ENCODE peak calls at places on chromosomes 2 and 18, in nine cellular contexts. K, Z, G, H, P, A, U, Q and S are unnamed samples.

GRCh38 chr2:105325389-105325963 is 4.1 kb downstream of the TGFBRAP1 start:
- DNase-seq in K (no peak), Z (no peak), G (peak), H (no peak), P (no peak), A (peak), U (no peak), Q (no peak), S (no peak)

GRCh38 chr18:29644276-29644675 is 1398.3 kb downstream of the DSC3 start:
- DNase-seq in K (no peak), Z (no peak), G (peak), H (no peak), P (no peak), A (peak), U (no peak), Q (no peak), S (no peak)

GRCh38 chr2:107108556-107108955 is 222.6 kb upstream of the ST6GAL2 start:
- DNase-seq in K (no peak), Z (no peak), G (peak), H (no peak), P (no peak), A (no peak), U (no peak), Q (no peak), S (no peak)

GRCh38 chr2:26583381-26583911 is 57.7 kb downstream of the CIB4 start:
- DNase-seq in K (no peak), Z (no peak), G (no peak), H (no peak), P (no peak), A (no peak), U (no peak), Q (no peak), S (no peak)

GRCh38 chr2:54455584-54456525 is at the start of gene SPTBN1:
- DNase-seq in K (peak), Z (peak), G (peak), H (peak), P (no peak), A (peak), U (peak), Q (peak), S (no peak)

GRCh38 chr18:53906681-53907080 is 317.8 kb downstream of the MBD2 start:
- DNase-seq in K (no peak), Z (no peak), G (peak), H (no peak), P (no peak), A (no peak), U (no peak), Q (no peak), S (no peak)

GRCh38 chr2:100416939-100417744 is at the start of gene CHST10:
- DNase-seq in K (peak), Z (peak), G (peak), H (peak), P (peak), A (peak), U (peak), Q (no peak), S (no peak)

GRCh38 chr2:179305125-179305524 is 40.5 kb upstream of the SESTD1 start:
- DNase-seq in K (no peak), Z (no peak), G (no peak), H (no peak), P (no peak), A (no peak), U (no peak), Q (no peak), S (no peak)

GRCh38 chr2:152648336-152648735 is 68.9 kb downstream of the PRPF40A start:
- DNase-seq in K (no peak), Z (no peak), G (peak), H (no peak), P (no peak), A (peak), U (no peak), Q (no peak), S (no peak)

GRCh38 chr18:28995319-28995718 is 818.4 kb upstream of the CDH2 start:
- DNase-seq in K (no peak), Z (no peak), G (no peak), H (no peak), P (no peak), A (peak), U (no peak), Q (no peak), S (no peak)

GRCh38 chr2:120199837-120200499 is 23.2 kb downstream of the TMEM185B start:
- DNase-seq in K (no peak), Z (no peak), G (no peak), H (no peak), P (no peak), A (no peak), U (no peak), Q (no peak), S (no peak)

GRCh38 chr2:8203354-8203753 is 478.5 kb upstream of the ID2 start:
- DNase-seq in K (no peak), Z (no peak), G (no peak), H (no peak), P (no peak), A (no peak), U (no peak), Q (no peak), S (no peak)

GRCh38 chr2:134527398-134527797 is 191.4 kb downstream of the TMEM163 start:
- DNase-seq in K (no peak), Z (no peak), G (no peak), H (no peak), P (no peak), A (no peak), U (no peak), Q (no peak), S (no peak)

GRCh38 chr2:3637692-3638455 is 20.1 kb upstream of the ALLC start:
- DNase-seq in K (no peak), Z (no peak), G (no peak), H (no peak), P (no peak), A (no peak), U (no peak), Q (no peak), S (no peak)

GRCh38 chr2:191128172-191128910 is 22.5 kb downstream of the STAT4 start:
- DNase-seq in K (no peak), Z (no peak), G (no peak), H (no peak), P (no peak), A (no peak), U (no peak), Q (no peak), S (no peak)

GRCh38 chr2:174259981-174260380 is 11.6 kb upstream of the OLA1 start:
- DNase-seq in K (no peak), Z (no peak), G (peak), H (no peak), P (no peak), A (peak), U (no peak), Q (no peak), S (no peak)

GRCh38 chr2:170770008-170770303 is 222 bp upstream of the ERICH2 start:
- DNase-seq in K (no peak), Z (no peak), G (no peak), H (peak), P (no peak), A (no peak), U (no peak), Q (no peak), S (no peak)

GRCh38 chr2:237223208-237223861 is 137.6 kb downstream of the COPS8 start:
- DNase-seq in K (no peak), Z (no peak), G (peak), H (no peak), P (no peak), A (peak), U (no peak), Q (no peak), S (no peak)

GRCh38 chr2:153163055-153163454 is 315.5 kb downstream of the RPRM start:
- DNase-seq in K (no peak), Z (peak), G (peak), H (peak), P (no peak), A (no peak), U (no peak), Q (peak), S (no peak)

GRCh38 chr2:128369126-128369555 is 50.5 kb upstream of the HS6ST1 start:
- DNase-seq in K (no peak), Z (peak), G (peak), H (no peak), P (no peak), A (peak), U (no peak), Q (no peak), S (no peak)

GRCh38 chr2:18976112-18976961 is 382.1 kb downstream of the OSR1 start:
- DNase-seq in K (no peak), Z (no peak), G (peak), H (no peak), P (no peak), A (peak), U (no peak), Q (no peak), S (no peak)

GRCh38 chr2:168529900-168530561 is 74.0 kb downstream of the CERS6 start:
- DNase-seq in K (no peak), Z (no peak), G (peak), H (no peak), P (no peak), A (no peak), U (no peak), Q (no peak), S (no peak)

GRCh38 chr18:9825571-9826073 is 60.2 kb upstream of the TXNDC2 start:
- DNase-seq in K (no peak), Z (peak), G (peak), H (no peak), P (no peak), A (peak), U (no peak), Q (no peak), S (no peak)

GRCh38 chr2:24682357-24682756 is 110.8 kb downstream of the PTRHD1 start:
- DNase-seq in K (no peak), Z (no peak), G (no peak), H (no peak), P (no peak), A (peak), U (no peak), Q (no peak), S (no peak)

GRCh38 chr2:219645631-219646527 is 18.4 kb downstream of the SLC4A3 start:
- DNase-seq in K (no peak), Z (no peak), G (peak), H (no peak), P (no peak), A (peak), U (no peak), Q (no peak), S (no peak)

GRCh38 chr2:64627860-64628841 is 25.6 kb downstream of the SERTAD2 start:
- DNase-seq in K (no peak), Z (no peak), G (no peak), H (no peak), P (no peak), A (no peak), U (no peak), Q (no peak), S (no peak)

GRCh38 chr2:239008004-239008403 is 160.1 kb downstream of the TWIST2 start:
- DNase-seq in K (no peak), Z (no peak), G (no peak), H (no peak), P (no peak), A (no peak), U (no peak), Q (no peak), S (no peak)

GRCh38 chr2:233051241-233052149 is 8.6 kb upstream of the INPP5D start:
- DNase-seq in K (no peak), Z (no peak), G (peak), H (no peak), P (no peak), A (peak), U (no peak), Q (no peak), S (no peak)

GRCh38 chr18:79283341-79283879 is 112.3 kb upstream of the NFATC1 start:
- DNase-seq in K (no peak), Z (no peak), G (no peak), H (peak), P (no peak), A (no peak), U (no peak), Q (no peak), S (no peak)

GRCh38 chr2:174248187-174248997 is at the start of gene OLA1:
- DNase-seq in K (peak), Z (peak), G (peak), H (peak), P (peak), A (peak), U (peak), Q (peak), S (peak)

GRCh38 chr2:186201371-186201770 is 284.7 kb upstream of the ZC3H15 start:
- DNase-seq in K (no peak), Z (no peak), G (no peak), H (no peak), P (no peak), A (no peak), U (no peak), Q (no peak), S (no peak)

GRCh38 chr18:8661754-8662573 is 43.4 kb upstream of the MTCL1 start:
- DNase-seq in K (no peak), Z (no peak), G (peak), H (peak), P (no peak), A (peak), U (no peak), Q (no peak), S (no peak)

GRCh38 chr2:20362701-20363435 is 12.2 kb upstream of the PUM2 start:
- DNase-seq in K (no peak), Z (no peak), G (no peak), H (no peak), P (no peak), A (no peak), U (no peak), Q (no peak), S (no peak)

GRCh38 chr2:120348134-120349103 is 2.5 kb downstream of the INHBB start:
- DNase-seq in K (no peak), Z (peak), G (no peak), H (peak), P (no peak), A (peak), U (no peak), Q (no peak), S (no peak)

GRCh38 chr2:13113016-13113415 is 396.3 kb downstream of the TRIB2 start:
- DNase-seq in K (no peak), Z (no peak), G (no peak), H (no peak), P (no peak), A (no peak), U (no peak), Q (no peak), S (no peak)

GRCh38 chr18:9570255-9570654 is 44.1 kb downstream of the PPP4R1 start:
- DNase-seq in K (no peak), Z (no peak), G (no peak), H (no peak), P (no peak), A (no peak), U (no peak), Q (no peak), S (no peak)

GRCh38 chr18:8686556-8686955 is 18.8 kb upstream of the MTCL1 start:
- DNase-seq in K (no peak), Z (no peak), G (no peak), H (no peak), P (no peak), A (no peak), U (no peak), Q (no peak), S (no peak)

GRCh38 chr2:224008702-224009261 is 30.3 kb downstream of the SERPINE2 start:
- DNase-seq in K (no peak), Z (no peak), G (peak), H (no peak), P (no peak), A (no peak), U (no peak), Q (no peak), S (no peak)

GRCh38 chr18:55706893-55707292 is 118.9 kb upstream of the TCF4 start:
- DNase-seq in K (no peak), Z (no peak), G (peak), H (no peak), P (no peak), A (peak), U (no peak), Q (peak), S (no peak)